ENCODE peak calls at places on chromosomes 11 and 22, in nine cellular contexts. J is fibroblast of lung, E is GM20000, N is IMR-90, S is DND-41, T is GM23338, A is body of pancreas, P is mammary epithelial cell, L is HFF-Myc. Q is an unnamed sample.

GRCh38 chr11:46721286-46721685 is 2.3 kb downstream of the F2 start:
- DNase-seq in T (no peak), S (no peak), P (no peak), L (no peak), J (no peak), N (no peak), A (no peak), E (no peak), Q (no peak)

GRCh38 chr11:130915556-130916237 is 582 bp downstream of the SNX19 start:
- DNase-seq in S (no peak), L (no peak), A (peak; percentile 19), N (no peak), P (no peak), J (no peak), E (no peak), T (peak; percentile 17), Q (no peak)

GRCh38 chr22:49918911-49919881 is 762 bp downstream of the CRELD2 start:
- DNase-seq in J (no peak), L (no peak), E (no peak), N (no peak), T (no peak), S (no peak), A (no peak), P (no peak), Q (no peak)

GRCh38 chr11:79196950-79197349 is 243.9 kb downstream of the TENM4 start:
- DNase-seq in T (no peak), A (no peak), E (no peak), J (no peak), N (no peak), P (peak; percentile 88), L (no peak), S (no peak), Q (no peak)

GRCh38 chr11:75635009-75635909 is 33.6 kb downstream of the MAP6 start:
- DNase-seq in P (no peak), E (no peak), J (peak; percentile 72), S (no peak), L (no peak), N (peak; percentile 72), A (no peak), T (peak; percentile 25), Q (no peak)

GRCh38 chr11:126718319-126718718 is 282.3 kb downstream of the KIRREL3 start:
- DNase-seq in P (no peak), N (peak; percentile 18), S (no peak), A (no peak), T (no peak), J (no peak), E (no peak), L (no peak), Q (no peak)

GRCh38 chr11:122976734-122977454 is 4.7 kb downstream of the BSX start:
- DNase-seq in S (no peak), L (no peak), N (no peak), A (no peak), E (peak; percentile 15), J (no peak), P (no peak), T (peak; percentile 80), Q (no peak)

GRCh38 chr11:121890377-121890776 is 225.6 kb downstream of the BLID start:
- DNase-seq in T (no peak), S (no peak), A (no peak), P (peak; percentile 83), L (no peak), E (no peak), J (peak; percentile 73), N (peak; percentile 80), Q (no peak)

GRCh38 chr11:79110796-79111195 is 330.0 kb downstream of the TENM4 start:
- DNase-seq in T (no peak), L (no peak), P (no peak), N (no peak), A (no peak), S (no peak), E (no peak), J (no peak), Q (no peak)

GRCh38 chr11:110356769-110357671 is 60.6 kb upstream of the RDX start:
- DNase-seq in T (no peak), S (no peak), A (peak; percentile 49), L (no peak), E (no peak), N (peak; percentile 29), J (peak; percentile 16), P (peak; percentile 26), Q (no peak)

GRCh38 chr22:36053242-36054147 is 24.9 kb upstream of the RBFOX2 start:
- DNase-seq in L (no peak), T (no peak), A (no peak), S (no peak), E (no peak), N (no peak), J (no peak), P (no peak), Q (no peak)

GRCh38 chr11:83193315-83194283 is at the start of gene ANKRD42:
- DNase-seq in J (peak; percentile 94), T (peak; percentile 99), A (peak; percentile 94), L (peak; percentile 89), P (peak; percentile 94), E (peak; percentile 87), N (peak; percentile 96), S (peak; percentile 83), Q (peak; percentile 90)

GRCh38 chr11:83195649-83196048 is 2.1 kb downstream of the ANKRD42 start:
- DNase-seq in S (no peak), P (no peak), A (no peak), T (no peak), J (no peak), L (no peak), E (no peak), N (no peak), Q (no peak)

GRCh38 chr11:83195176-83195531 is 1.6 kb downstream of the ANKRD42 start:
- DNase-seq in T (no peak), S (no peak), L (no peak), J (no peak), A (no peak), E (no peak), N (peak; percentile 1), P (no peak), Q (no peak)

GRCh38 chr11:83192846-83193245 is 666 bp upstream of the ANKRD42 start:
- DNase-seq in T (no peak), N (no peak), E (no peak), L (no peak), S (no peak), A (no peak), J (peak; percentile 25), P (no peak), Q (no peak)

GRCh38 chr11:83194284-83195175 is 1.0 kb downstream of the ANKRD42 start:
- DNase-seq in E (peak; percentile 43), A (peak; percentile 51), T (peak; percentile 63), N (peak; percentile 77), P (peak; percentile 62), L (no peak), S (peak; percentile 48), J (peak; percentile 77), Q (peak; percentile 44)
- TF ChIP-seq CTCF in E (no peak), A (no peak), T (no peak), N (no peak), P (no peak), L (peak; percentile 3), S (no peak), J (no peak), Q (no peak)

DNA sequence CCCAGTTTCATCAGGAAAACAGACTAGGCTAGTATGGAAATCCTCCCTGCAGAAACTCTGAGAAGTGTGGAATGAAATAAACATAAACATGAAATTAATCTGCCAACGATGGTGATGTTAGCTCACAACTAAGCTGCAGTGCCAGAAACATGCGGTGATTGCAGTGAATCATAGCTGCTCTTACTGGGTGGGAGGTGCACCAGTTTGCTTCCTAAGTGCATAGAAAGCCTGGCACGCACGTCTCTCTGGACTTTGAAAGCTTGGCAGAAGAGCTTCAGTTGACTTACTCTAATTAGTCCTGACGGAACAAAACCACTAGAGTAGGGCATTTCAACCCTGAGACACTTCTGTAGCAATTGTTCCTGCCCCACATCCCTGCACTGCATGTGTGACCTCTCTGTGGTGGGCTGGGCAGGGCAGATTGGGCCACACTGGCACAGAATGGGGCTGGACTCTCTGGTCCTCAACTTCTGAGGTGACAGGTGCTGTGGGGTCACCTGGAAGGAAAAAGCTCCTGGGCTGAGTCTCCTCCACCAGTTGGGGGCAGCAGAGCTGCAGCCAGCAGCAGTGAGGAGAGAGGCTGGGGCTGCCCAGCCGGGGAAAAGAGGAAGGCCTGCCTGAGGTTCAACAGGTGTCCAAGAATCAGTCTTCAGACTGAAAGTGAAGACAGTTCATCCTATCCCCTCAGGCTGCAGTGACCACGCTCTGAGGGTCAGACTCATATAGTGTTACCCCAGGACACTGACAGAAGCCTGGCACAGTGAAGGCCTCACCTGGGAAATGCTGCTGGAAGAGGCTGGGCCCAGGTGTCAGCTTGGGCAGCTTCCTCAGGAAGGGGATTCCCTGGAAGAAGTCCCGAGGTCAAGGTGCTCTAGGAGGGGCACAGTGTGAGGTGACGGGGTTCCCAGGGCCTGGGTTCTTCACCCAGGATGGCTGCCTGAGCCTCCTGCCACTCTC is 40.5 kb downstream of the GGTLC2 start:
- DNase-seq in T (peak; percentile 57), N (peak; percentile 88), S (peak; percentile 35), J (peak; percentile 90), A (peak; percentile 33), P (no peak), E (peak; percentile 54), L (no peak), Q (peak; percentile 57)
- TF ChIP-seq CTCF in T (peak; percentile 63), N (peak; percentile 26), S (peak; percentile 56), J (no peak), A (peak; percentile 28), P (peak; percentile 12), E (peak; percentile 47), L (peak; percentile 44), Q (peak; percentile 33)

DNA sequence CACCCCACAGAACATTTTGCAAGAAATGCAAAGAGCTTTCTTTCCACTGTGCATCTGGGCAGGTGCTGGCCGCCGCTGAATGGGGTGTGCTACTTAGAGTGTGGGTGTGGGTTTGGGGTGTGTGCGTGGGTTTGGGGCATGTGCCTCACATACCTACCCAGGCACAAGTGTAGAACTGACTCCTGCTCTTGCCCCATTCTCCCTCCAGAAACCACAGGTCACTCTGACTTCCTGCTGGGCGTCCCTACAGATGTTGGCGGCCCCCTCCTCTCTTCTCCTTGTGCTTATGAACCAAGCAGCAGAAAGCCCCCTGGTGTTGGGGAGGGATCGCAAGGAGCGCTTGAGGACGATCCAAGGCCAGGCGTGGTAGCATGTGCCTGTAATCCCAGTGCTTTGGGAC is 63.9 kb downstream of the GRIK4 start:
- DNase-seq in P (no peak), N (no peak), J (no peak), A (no peak), T (no peak), L (no peak), E (no peak), S (no peak), Q (no peak)
- TF ChIP-seq CTCF in P (no peak), N (no peak), J (no peak), A (no peak), T (peak; percentile 39), L (no peak), E (no peak), S (no peak), Q (no peak)

DNA sequence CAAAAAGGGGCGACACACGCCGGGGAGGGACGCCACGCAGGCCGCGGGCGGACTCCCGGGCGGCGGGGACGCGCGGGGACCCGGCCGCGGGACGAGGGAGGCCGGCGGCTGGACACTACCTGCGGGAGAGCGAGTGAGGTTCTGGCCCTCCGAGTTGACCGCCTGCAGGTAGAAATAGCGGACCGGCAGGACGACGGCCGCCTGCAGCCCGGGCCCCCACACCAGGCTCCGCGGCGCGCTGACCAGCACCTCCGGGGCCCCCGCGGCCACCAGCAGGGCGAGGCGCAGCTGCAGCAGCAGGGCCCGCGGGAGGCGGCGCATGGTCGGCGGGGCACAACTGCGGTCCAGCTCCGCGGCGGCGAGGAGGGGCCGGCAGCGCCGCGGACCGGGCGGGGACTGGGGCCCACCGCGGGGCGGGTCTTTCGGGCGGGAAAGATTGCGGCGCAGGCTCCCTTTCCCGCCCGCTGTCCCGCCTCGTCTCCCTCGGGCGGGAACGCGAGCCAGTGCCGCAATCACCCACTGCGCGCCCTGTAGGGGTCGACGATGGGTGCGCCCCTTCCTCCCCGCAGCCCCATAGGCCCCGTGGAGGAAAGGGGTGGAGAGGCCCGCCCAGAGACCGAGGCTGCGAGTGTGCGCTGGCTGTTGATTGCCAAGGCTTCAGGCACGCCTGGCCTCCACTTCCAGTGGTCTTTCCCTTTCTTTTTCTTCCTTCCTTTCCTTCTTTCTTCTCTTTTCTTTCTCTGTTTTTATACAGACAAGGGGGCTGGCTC is at the start of gene POGLUT3:
- DNase-seq in A (peak; percentile 55), E (peak; percentile 83), N (peak; percentile 49), S (peak; percentile 84), T (peak; percentile 76), L (no peak), P (no peak), J (peak; percentile 58), Q (peak; percentile 65)
- TF ChIP-seq CTCF in A (no peak), E (no peak), N (no peak), S (peak; percentile 25), T (no peak), L (no peak), P (no peak), J (no peak), Q (no peak)